ENCODE peak calls at places on chromosomes 16 and 17, in eight cellular contexts. One of them, this sample, is unnamed.

GRCh38 chr17:65446043-65446442 is 115.4 kb downstream of the AXIN2 start:
- DNase-seq in heart right ventricle: no peak
- DNase-seq in heart left ventricle: no peak
- DNase-seq in suprapubic skin: no peak
- DNase-seq in body of pancreas: no peak
- DNase-seq in testis: no peak
- DNase-seq in A549: no peak
- DNase-seq in neural progenitor cell: no peak
- DNase-seq in this sample: no peak

GRCh38 chr16:67255553-67256030 is 6.8 kb downstream of the SLC9A5 start:
- DNase-seq in heart right ventricle: no peak
- DNase-seq in heart left ventricle: no peak
- DNase-seq in suprapubic skin: peak; percentile 46
- DNase-seq in body of pancreas: no peak
- DNase-seq in testis: no peak
- DNase-seq in A549: no peak
- DNase-seq in neural progenitor cell: no peak
- DNase-seq in this sample: no peak

GRCh38 chr16:71537643-71538042 is 11.4 kb downstream of the CHST4 start:
- DNase-seq in heart right ventricle: no peak
- DNase-seq in heart left ventricle: no peak
- DNase-seq in suprapubic skin: no peak
- DNase-seq in body of pancreas: peak; percentile 60
- DNase-seq in testis: peak; percentile 58
- DNase-seq in A549: peak; percentile 63
- DNase-seq in neural progenitor cell: peak; percentile 67
- DNase-seq in this sample: peak; percentile 33

GRCh38 chr17:5035356-5035755 is at the start of gene SLC52A1:
- DNase-seq in heart right ventricle: no peak
- DNase-seq in heart left ventricle: no peak
- DNase-seq in suprapubic skin: no peak
- DNase-seq in body of pancreas: no peak
- DNase-seq in testis: no peak
- DNase-seq in A549: peak; percentile 51
- DNase-seq in neural progenitor cell: peak; percentile 21
- DNase-seq in this sample: no peak

GRCh38 chr17:8502100-8502499 is 66.4 kb downstream of the NDEL1 start:
- DNase-seq in heart right ventricle: no peak
- DNase-seq in heart left ventricle: no peak
- DNase-seq in suprapubic skin: no peak
- DNase-seq in body of pancreas: no peak
- DNase-seq in testis: no peak
- DNase-seq in A549: no peak
- DNase-seq in neural progenitor cell: no peak
- DNase-seq in this sample: no peak

GRCh38 chr17:30091771-30092170 is 24.8 kb upstream of the NSRP1 start:
- DNase-seq in heart right ventricle: no peak
- DNase-seq in heart left ventricle: no peak
- DNase-seq in suprapubic skin: no peak
- DNase-seq in body of pancreas: no peak
- DNase-seq in testis: no peak
- DNase-seq in A549: no peak
- DNase-seq in neural progenitor cell: no peak
- DNase-seq in this sample: no peak

GRCh38 chr17:76091526-76092285 is 11.9 kb downstream of the EXOC7 start:
- DNase-seq in heart right ventricle: no peak
- DNase-seq in heart left ventricle: no peak
- DNase-seq in suprapubic skin: no peak
- DNase-seq in body of pancreas: no peak
- DNase-seq in testis: no peak
- DNase-seq in A549: no peak
- DNase-seq in neural progenitor cell: no peak
- DNase-seq in this sample: no peak

GRCh38 chr16:74837056-74837455 is 62.4 kb upstream of the FA2H start:
- DNase-seq in heart right ventricle: no peak
- DNase-seq in heart left ventricle: no peak
- DNase-seq in suprapubic skin: no peak
- DNase-seq in body of pancreas: no peak
- DNase-seq in testis: no peak
- DNase-seq in A549: no peak
- DNase-seq in neural progenitor cell: no peak
- DNase-seq in this sample: no peak

GRCh38 chr17:2070241-2071023 is 15.5 kb downstream of the HIC1 start:
- DNase-seq in heart right ventricle: no peak
- DNase-seq in heart left ventricle: no peak
- DNase-seq in suprapubic skin: no peak
- DNase-seq in body of pancreas: no peak
- DNase-seq in testis: no peak
- DNase-seq in A549: no peak
- DNase-seq in neural progenitor cell: no peak
- DNase-seq in this sample: no peak

GRCh38 chr17:10114931-10115535 is 83.4 kb downstream of the GAS7 start:
- DNase-seq in heart right ventricle: peak; percentile 89
- DNase-seq in heart left ventricle: peak; percentile 94
- DNase-seq in suprapubic skin: peak; percentile 98
- DNase-seq in body of pancreas: peak; percentile 89
- DNase-seq in testis: peak; percentile 90
- DNase-seq in A549: peak; percentile 87
- DNase-seq in neural progenitor cell: no peak
- DNase-seq in this sample: peak; percentile 84

GRCh38 chr16:72960101-72960500 is 87.8 kb downstream of the ZFHX3 start:
- DNase-seq in heart right ventricle: no peak
- DNase-seq in heart left ventricle: no peak
- DNase-seq in suprapubic skin: no peak
- DNase-seq in body of pancreas: no peak
- DNase-seq in testis: no peak
- DNase-seq in A549: no peak
- DNase-seq in neural progenitor cell: no peak
- DNase-seq in this sample: no peak

GRCh38 chr16:31351937-31352315 is 3.0 kb upstream of the ITGAX start:
- DNase-seq in heart right ventricle: no peak
- DNase-seq in heart left ventricle: no peak
- DNase-seq in suprapubic skin: no peak
- DNase-seq in body of pancreas: peak; percentile 58
- DNase-seq in testis: no peak
- DNase-seq in A549: no peak
- DNase-seq in neural progenitor cell: no peak
- DNase-seq in this sample: peak; percentile 45

GRCh38 chr17:21171970-21172510 is 41.9 kb downstream of the TMEM11 start:
- DNase-seq in heart right ventricle: no peak
- DNase-seq in heart left ventricle: no peak
- DNase-seq in suprapubic skin: no peak
- DNase-seq in body of pancreas: no peak
- DNase-seq in testis: no peak
- DNase-seq in A549: no peak
- DNase-seq in neural progenitor cell: no peak
- DNase-seq in this sample: no peak

GRCh38 chr16:4344659-4345438 is 6.3 kb downstream of the PAM16 start:
- DNase-seq in heart right ventricle: no peak
- DNase-seq in heart left ventricle: no peak
- DNase-seq in suprapubic skin: no peak
- DNase-seq in body of pancreas: peak; percentile 30
- DNase-seq in testis: peak; percentile 53
- DNase-seq in A549: no peak
- DNase-seq in neural progenitor cell: no peak
- DNase-seq in this sample: no peak

DNA sequence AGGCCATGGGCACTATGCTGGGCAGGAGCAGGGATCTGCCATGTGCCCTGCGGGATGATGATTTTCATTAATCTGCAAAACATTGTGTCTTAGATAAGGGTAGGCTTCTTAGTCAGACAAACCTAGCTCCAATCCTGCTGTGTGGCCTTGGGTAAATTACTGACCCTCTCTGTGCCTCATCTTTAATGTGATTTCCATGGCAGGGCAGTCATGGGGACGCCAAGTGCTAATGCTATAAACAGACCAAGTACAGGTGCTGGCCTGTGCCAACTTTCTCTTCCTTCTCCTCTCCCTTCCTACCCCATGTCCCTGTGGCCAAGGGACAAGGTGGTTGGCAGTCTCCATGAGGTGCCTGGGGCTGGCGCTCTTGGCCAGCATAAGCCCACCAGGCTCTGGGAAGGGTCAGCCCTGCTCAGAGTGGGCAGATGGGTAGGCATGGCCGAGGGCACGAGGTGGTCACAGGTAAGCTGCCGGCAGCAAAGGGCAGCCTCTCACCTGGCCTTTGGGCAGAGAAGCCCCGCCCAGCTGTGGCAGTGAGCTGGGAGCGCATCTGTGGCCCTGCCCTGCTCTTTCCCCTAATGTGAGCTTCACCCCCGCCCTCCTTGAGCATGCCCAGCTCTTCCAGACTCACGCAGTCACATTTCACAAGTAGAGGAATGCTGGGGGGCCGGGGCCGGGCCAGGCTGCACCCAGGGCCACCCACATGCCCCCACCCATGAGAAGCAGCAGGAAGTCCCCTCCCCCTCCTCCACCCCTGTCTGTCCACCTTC is 40.5 kb upstream of the SLC38A10 start:
- DNase-seq in heart right ventricle: no peak
- DNase-seq in heart left ventricle: no peak
- DNase-seq in suprapubic skin: no peak
- DNase-seq in body of pancreas: peak; percentile 59
- DNase-seq in testis: no peak
- DNase-seq in A549: no peak
- DNase-seq in neural progenitor cell: no peak
- DNase-seq in this sample: no peak
- H3K4me1 ChIP-seq in heart right ventricle: peaks cover 55% of the 10 kb centered on the region
- H3K4me1 ChIP-seq in heart left ventricle: peaks cover 45% of the 10 kb centered on the region
- H3K4me1 ChIP-seq in suprapubic skin: peaks cover 62% of the 10 kb centered on the region
- H3K4me1 ChIP-seq in body of pancreas: peaks cover 69% of the 10 kb centered on the region
- H3K4me1 ChIP-seq in testis: peaks cover 36% of the 10 kb centered on the region
- H3K4me1 ChIP-seq in A549: peaks cover 71% of the 10 kb centered on the region
- H3K4me1 ChIP-seq in neural progenitor cell: peaks cover 31% of the 10 kb centered on the region
- H3K4me1 ChIP-seq in this sample: no peaks in the 10 kb centered on the region

GRCh38 chr17:27376637-27377547 is 79.4 kb upstream of the KSR1 start:
- DNase-seq in heart right ventricle: no peak
- DNase-seq in heart left ventricle: no peak
- DNase-seq in suprapubic skin: no peak
- DNase-seq in body of pancreas: no peak
- DNase-seq in testis: no peak
- DNase-seq in A549: no peak
- DNase-seq in neural progenitor cell: no peak
- DNase-seq in this sample: no peak

GRCh38 chr17:27379863-27380533 is 76.2 kb upstream of the KSR1 start:
- DNase-seq in heart right ventricle: peak; percentile 82
- DNase-seq in heart left ventricle: peak; percentile 89
- DNase-seq in suprapubic skin: no peak
- DNase-seq in body of pancreas: peak; percentile 64
- DNase-seq in testis: peak; percentile 67
- DNase-seq in A549: no peak
- DNase-seq in neural progenitor cell: peak; percentile 77
- DNase-seq in this sample: peak; percentile 58

GRCh38 chr17:27380551-27380950 is 75.7 kb upstream of the KSR1 start:
- DNase-seq in heart right ventricle: no peak
- DNase-seq in heart left ventricle: no peak
- DNase-seq in suprapubic skin: no peak
- DNase-seq in body of pancreas: no peak
- DNase-seq in testis: no peak
- DNase-seq in A549: no peak
- DNase-seq in neural progenitor cell: no peak
- DNase-seq in this sample: no peak

GRCh38 chr17:27381007-27381501 is 75.2 kb upstream of the KSR1 start:
- DNase-seq in heart right ventricle: peak; percentile 81
- DNase-seq in heart left ventricle: peak; percentile 89
- DNase-seq in suprapubic skin: peak; percentile 78
- DNase-seq in body of pancreas: peak; percentile 60
- DNase-seq in testis: peak; percentile 90
- DNase-seq in A549: peak; percentile 78
- DNase-seq in neural progenitor cell: peak; percentile 80
- DNase-seq in this sample: peak; percentile 61

DNA sequence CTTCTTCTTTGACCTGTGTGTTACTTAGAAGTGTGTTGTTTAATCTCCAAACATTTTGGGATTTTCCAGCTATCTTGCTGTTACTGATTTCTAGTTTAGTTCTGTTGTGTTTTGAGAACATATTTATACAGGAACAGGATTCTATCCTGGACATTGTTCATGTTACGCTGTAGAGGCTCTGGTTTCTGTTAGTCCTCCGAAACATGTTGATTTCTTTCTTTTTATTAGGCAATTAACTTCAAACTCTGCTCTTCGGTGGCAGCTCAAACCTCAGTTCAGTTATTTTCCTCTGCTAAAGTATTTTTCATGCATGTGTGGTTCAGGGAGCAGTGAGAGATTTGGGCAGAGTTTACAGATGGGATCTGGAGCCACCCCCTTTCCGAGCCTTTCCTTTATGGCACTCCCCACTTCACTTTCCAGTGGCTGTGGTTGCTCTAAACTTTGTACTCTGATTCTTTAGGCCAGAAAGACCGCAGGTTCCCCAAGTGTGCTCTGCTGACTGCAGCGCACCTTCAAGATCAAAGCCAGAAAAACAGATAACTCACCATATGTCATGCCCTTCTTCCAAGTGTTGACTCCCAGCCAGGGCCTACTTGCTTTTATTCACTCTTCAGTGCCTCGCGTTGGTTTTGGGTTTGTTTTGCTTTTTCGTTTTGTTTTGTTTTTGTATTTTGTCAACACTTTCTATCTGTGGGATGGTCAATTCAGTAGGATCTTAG is 77.6 kb upstream of the KSR1 start:
- DNase-seq in heart right ventricle: no peak
- DNase-seq in heart left ventricle: no peak
- DNase-seq in suprapubic skin: no peak
- DNase-seq in body of pancreas: no peak
- DNase-seq in testis: no peak
- DNase-seq in A549: no peak
- DNase-seq in neural progenitor cell: no peak
- DNase-seq in this sample: no peak
- H3K27ac ChIP-seq in heart right ventricle: no peak overlapping the region
- H3K27ac ChIP-seq in heart left ventricle: no peak overlapping the region
- H3K27ac ChIP-seq in suprapubic skin: no peak overlapping the region
- H3K27ac ChIP-seq in body of pancreas: no peak overlapping the region
- H3K27ac ChIP-seq in testis: no peak overlapping the region
- H3K27ac ChIP-seq in A549: no peak overlapping the region
- H3K27ac ChIP-seq in neural progenitor cell: no peak overlapping the region
- H3K27ac ChIP-seq in this sample: no peak overlapping the region

DNA sequence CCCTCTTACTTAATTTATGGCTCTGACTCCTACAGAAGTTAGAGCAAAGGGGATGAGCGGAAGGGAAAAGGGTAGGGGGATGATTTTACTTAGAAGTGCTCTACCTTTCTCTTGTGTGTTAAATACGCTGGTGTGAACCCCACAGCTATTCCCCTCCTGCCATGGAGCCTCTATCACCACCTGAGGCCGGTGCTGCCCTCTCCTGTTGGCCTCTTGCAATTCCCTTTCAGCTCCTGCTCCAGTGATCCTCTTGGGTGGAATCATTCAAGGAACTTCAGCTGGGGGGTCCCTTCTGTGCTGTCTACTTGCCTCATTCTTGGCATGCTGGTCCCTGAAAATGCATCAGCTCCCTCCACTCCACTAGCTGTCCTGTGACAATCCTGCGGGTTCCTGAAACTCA is 41.8 kb upstream of the CDH8 start:
- DNase-seq in heart right ventricle: no peak
- DNase-seq in heart left ventricle: no peak
- DNase-seq in suprapubic skin: no peak
- DNase-seq in body of pancreas: no peak
- DNase-seq in testis: peak; percentile 57
- DNase-seq in A549: no peak
- DNase-seq in neural progenitor cell: peak; percentile 70
- DNase-seq in this sample: no peak
- TF ChIP-seq CTCF in heart right ventricle: no peak
- TF ChIP-seq CTCF in heart left ventricle: no peak
- TF ChIP-seq CTCF in suprapubic skin: no peak
- TF ChIP-seq CTCF in body of pancreas: no peak
- TF ChIP-seq CTCF in testis: no peak
- TF ChIP-seq CTCF in A549: no peak
- TF ChIP-seq CTCF in neural progenitor cell: peak; percentile 69
- TF ChIP-seq CTCF in this sample: no peak

GRCh38 chr16:85573045-85573695 is 40.0 kb upstream of the GSE1 start:
- DNase-seq in heart right ventricle: no peak
- DNase-seq in heart left ventricle: no peak
- DNase-seq in suprapubic skin: no peak
- DNase-seq in body of pancreas: no peak
- DNase-seq in testis: no peak
- DNase-seq in A549: no peak
- DNase-seq in neural progenitor cell: no peak
- DNase-seq in this sample: no peak
- H3K4me1 ChIP-seq in heart right ventricle: peaks cover 79% of the 10 kb centered on the region
- H3K4me1 ChIP-seq in heart left ventricle: peaks cover 70% of the 10 kb centered on the region
- H3K4me1 ChIP-seq in suprapubic skin: peaks cover 56% of the 10 kb centered on the region
- H3K4me1 ChIP-seq in body of pancreas: peaks cover 84% of the 10 kb centered on the region
- H3K4me1 ChIP-seq in testis: peaks cover 56% of the 10 kb centered on the region
- H3K4me1 ChIP-seq in A549: no peaks in the 10 kb centered on the region
- H3K4me1 ChIP-seq in neural progenitor cell: peaks cover 62% of the 10 kb centered on the region
- H3K4me1 ChIP-seq in this sample: peaks cover 61% of the 10 kb centered on the region